ENCODE peak calls at places on chromosomes 4 and X, in seven cellular contexts. Q, V, H, K, W, X and L are unnamed samples.

GRCh38 chrX:98407526-98408049 is 1523.9 kb downstream of the RPA4 start:
- DNase-seq in K (no peak), X (no peak), Q (no peak), H (no peak), W (no peak), V (no peak), L (no peak)

GRCh38 chr4:129094347-129094746 is 1.0 kb upstream of the SCLT1 start:
- DNase-seq in H (no peak), X (no peak), Q (no peak), K (no peak), V (no peak), W (no peak), L (no peak)

GRCh38 chr4:26218677-26219181 is 102.1 kb upstream of the RBPJ start:
- DNase-seq in X (no peak), W (no peak), K (no peak), H (no peak), Q (no peak), V (no peak), L (no peak)

GRCh38 chrX:49192722-49193328 is 6.7 kb upstream of the PRICKLE3 start:
- DNase-seq in X (no peak), Q (no peak), W (no peak), H (no peak), V (no peak), K (peak), L (peak)

GRCh38 chrX:15789979-15790765 is at the start of gene ZRSR2:
- DNase-seq in W (peak), H (peak), K (peak), Q (peak), V (peak), X (peak), L (peak)

GRCh38 chr4:52551487-52551886 is 107.6 kb downstream of the USP46 start:
- DNase-seq in W (no peak), V (no peak), Q (no peak), X (no peak), H (no peak), K (no peak), L (no peak)

GRCh38 chrX:2627272-2627867 is 63.7 kb upstream of the CD99 start:
- DNase-seq in K (peak), H (peak), X (no peak), V (peak), Q (no peak), W (peak), L (peak)

GRCh38 chr4:38140643-38141203 is 180.5 kb downstream of the PTTG2 start:
- DNase-seq in H (no peak), K (no peak), Q (no peak), X (no peak), V (no peak), W (no peak), L (no peak)

GRCh38 chr4:94523617-94524016 is 71.9 kb downstream of the PDLIM5 start:
- DNase-seq in W (no peak), H (no peak), Q (no peak), X (no peak), K (peak), V (no peak), L (no peak)

GRCh38 chr4:147984065-147984777 is 252.3 kb downstream of the ARHGAP10 start:
- DNase-seq in K (peak), W (peak), X (peak), H (peak), V (no peak), Q (no peak), L (peak)

GRCh38 chr4:16598241-16599224 is 299.9 kb downstream of the LDB2 start:
- DNase-seq in X (no peak), Q (no peak), W (no peak), H (no peak), K (peak), V (no peak), L (no peak)

GRCh38 chr4:176988226-176988625 is 195.5 kb upstream of the VEGFC start:
- DNase-seq in H (peak), V (no peak), Q (no peak), W (no peak), K (peak), X (no peak), L (peak)

GRCh38 chrX:119692241-119693031 is 532 bp downstream of the SEPTIN6 start:
- DNase-seq in K (peak), W (peak), Q (no peak), V (no peak), H (peak), X (no peak), L (peak)

GRCh38 chr4:186854256-186854655 is 130.6 kb upstream of the FAT1 start:
- DNase-seq in W (no peak), K (peak), Q (no peak), V (no peak), X (no peak), H (no peak), L (peak)

GRCh38 chr4:38601244-38601915 is 62.6 kb upstream of the KLF3 start:
- DNase-seq in Q (no peak), K (peak), V (no peak), X (no peak), W (no peak), H (no peak), L (no peak)

GRCh38 chr4:187840814-187841213 is 154.8 kb upstream of the ZFP42 start:
- DNase-seq in X (no peak), W (no peak), V (no peak), K (peak), H (no peak), Q (no peak), L (no peak)

GRCh38 chrX:150504399-150505186 is 63.8 kb upstream of the MTM1 start:
- DNase-seq in H (no peak), K (peak), Q (no peak), X (no peak), V (no peak), W (no peak), L (no peak)

GRCh38 chr4:1249148-1249730 is 309 bp upstream of the CTBP1 start:
- DNase-seq in W (peak), Q (no peak), K (peak), V (peak), H (peak), X (peak), L (peak)

GRCh38 chrX:109732780-109733657 is at the start of gene ACSL4:
- DNase-seq in V (peak), X (peak), H (peak), Q (peak), W (peak), K (peak), L (peak)

GRCh38 chr4:155597281-155597680 is 69.4 kb upstream of the GUCY1A1 start:
- DNase-seq in W (no peak), Q (no peak), V (no peak), K (no peak), X (no peak), H (no peak), L (no peak)

GRCh38 chrX:12301288-12301687 is 163.0 kb downstream of the FRMPD4 start:
- DNase-seq in X (no peak), W (no peak), H (no peak), K (no peak), V (no peak), Q (no peak), L (no peak)

GRCh38 chrX:123728554-123728953 is 4.3 kb downstream of the THOC2 start:
- DNase-seq in H (no peak), W (no peak), Q (no peak), X (no peak), K (no peak), V (no peak), L (no peak)